ENCODE peak calls at places on chromosomes 12 and 14, in seven cellular contexts. One of them, this sample, is unnamed.
A peak's percentile ranks its signal among the peaks of the same experiment; 100 is the strongest.

GRCh38 chr12:101696477-101697196 is 803 bp upstream of the CHPT1 start:
- DNase-seq in uterus: peak; percentile 33
- DNase-seq in lower leg skin: peak; percentile 89
- DNase-seq in sigmoid colon: peak; percentile 81
- DNase-seq in GM12892: peak; percentile 11
- DNase-seq in right lobe of liver: peak; percentile 89
- DNase-seq in Peyer's patch: peak; percentile 72
- DNase-seq in this sample: no peak

GRCh38 chr12:20367731-20368652 is at the start of gene PDE3A:
- DNase-seq in uterus: peak; percentile 66
- DNase-seq in right lobe of liver: no peak
- DNase-seq in GM12892: no peak
- DNase-seq in Peyer's patch: peak; percentile 78
- DNase-seq in lower leg skin: peak; percentile 93
- DNase-seq in sigmoid colon: peak; percentile 90
- DNase-seq in this sample: peak; percentile 62

GRCh38 chr12:65495233-65495632 is 216.8 kb downstream of the MSRB3 start:
- DNase-seq in GM12892: no peak
- DNase-seq in lower leg skin: no peak
- DNase-seq in right lobe of liver: no peak
- DNase-seq in Peyer's patch: no peak
- DNase-seq in sigmoid colon: no peak
- DNase-seq in uterus: no peak
- DNase-seq in this sample: peak; percentile 70

GRCh38 chr14:75454963-75455546 is 27.2 kb downstream of the JDP2 start:
- DNase-seq in uterus: peak; percentile 68
- DNase-seq in right lobe of liver: no peak
- DNase-seq in sigmoid colon: peak; percentile 89
- DNase-seq in Peyer's patch: no peak
- DNase-seq in GM12892: no peak
- DNase-seq in lower leg skin: peak; percentile 92
- DNase-seq in this sample: no peak

GRCh38 chr12:22271036-22271435 is 63.5 kb downstream of the ST8SIA1 start:
- DNase-seq in lower leg skin: no peak
- DNase-seq in right lobe of liver: no peak
- DNase-seq in GM12892: no peak
- DNase-seq in sigmoid colon: no peak
- DNase-seq in Peyer's patch: no peak
- DNase-seq in uterus: no peak
- DNase-seq in this sample: peak; percentile 4

GRCh38 chr12:1848741-1849140 is 28.4 kb downstream of the LRTM2 start:
- DNase-seq in uterus: peak; percentile 4
- DNase-seq in GM12892: no peak
- DNase-seq in right lobe of liver: no peak
- DNase-seq in sigmoid colon: peak; percentile 35
- DNase-seq in lower leg skin: peak; percentile 42
- DNase-seq in Peyer's patch: no peak
- DNase-seq in this sample: no peak

GRCh38 chr12:132357623-132358186 is 28.3 kb upstream of the GALNT9 start:
- DNase-seq in Peyer's patch: peak; percentile 31
- DNase-seq in uterus: no peak
- DNase-seq in right lobe of liver: no peak
- DNase-seq in GM12892: no peak
- DNase-seq in sigmoid colon: peak; percentile 56
- DNase-seq in lower leg skin: no peak
- DNase-seq in this sample: no peak

GRCh38 chr14:31560759-31561154 is 447 bp upstream of the NUBPL start:
- DNase-seq in uterus: no peak
- DNase-seq in sigmoid colon: no peak
- DNase-seq in GM12892: no peak
- DNase-seq in right lobe of liver: no peak
- DNase-seq in lower leg skin: no peak
- DNase-seq in Peyer's patch: no peak
- DNase-seq in this sample: no peak

GRCh38 chr14:55099741-55100140 is 29.3 kb upstream of the LGALS3 start:
- DNase-seq in right lobe of liver: no peak
- DNase-seq in uterus: no peak
- DNase-seq in Peyer's patch: no peak
- DNase-seq in lower leg skin: no peak
- DNase-seq in sigmoid colon: peak; percentile 53
- DNase-seq in GM12892: no peak
- DNase-seq in this sample: no peak

GRCh38 chr12:106246891-106247730 is 709 bp downstream of the CKAP4 start:
- DNase-seq in GM12892: peak; percentile 60
- DNase-seq in Peyer's patch: peak; percentile 77
- DNase-seq in right lobe of liver: peak; percentile 82
- DNase-seq in lower leg skin: peak; percentile 91
- DNase-seq in uterus: peak; percentile 62
- DNase-seq in sigmoid colon: peak; percentile 83
- DNase-seq in this sample: no peak

GRCh38 chr12:55072093-55072492 is 52.3 kb downstream of the NEUROD4 start:
- DNase-seq in uterus: no peak
- DNase-seq in GM12892: no peak
- DNase-seq in lower leg skin: no peak
- DNase-seq in right lobe of liver: peak; percentile 75
- DNase-seq in Peyer's patch: peak; percentile 53
- DNase-seq in sigmoid colon: no peak
- DNase-seq in this sample: no peak

DNA sequence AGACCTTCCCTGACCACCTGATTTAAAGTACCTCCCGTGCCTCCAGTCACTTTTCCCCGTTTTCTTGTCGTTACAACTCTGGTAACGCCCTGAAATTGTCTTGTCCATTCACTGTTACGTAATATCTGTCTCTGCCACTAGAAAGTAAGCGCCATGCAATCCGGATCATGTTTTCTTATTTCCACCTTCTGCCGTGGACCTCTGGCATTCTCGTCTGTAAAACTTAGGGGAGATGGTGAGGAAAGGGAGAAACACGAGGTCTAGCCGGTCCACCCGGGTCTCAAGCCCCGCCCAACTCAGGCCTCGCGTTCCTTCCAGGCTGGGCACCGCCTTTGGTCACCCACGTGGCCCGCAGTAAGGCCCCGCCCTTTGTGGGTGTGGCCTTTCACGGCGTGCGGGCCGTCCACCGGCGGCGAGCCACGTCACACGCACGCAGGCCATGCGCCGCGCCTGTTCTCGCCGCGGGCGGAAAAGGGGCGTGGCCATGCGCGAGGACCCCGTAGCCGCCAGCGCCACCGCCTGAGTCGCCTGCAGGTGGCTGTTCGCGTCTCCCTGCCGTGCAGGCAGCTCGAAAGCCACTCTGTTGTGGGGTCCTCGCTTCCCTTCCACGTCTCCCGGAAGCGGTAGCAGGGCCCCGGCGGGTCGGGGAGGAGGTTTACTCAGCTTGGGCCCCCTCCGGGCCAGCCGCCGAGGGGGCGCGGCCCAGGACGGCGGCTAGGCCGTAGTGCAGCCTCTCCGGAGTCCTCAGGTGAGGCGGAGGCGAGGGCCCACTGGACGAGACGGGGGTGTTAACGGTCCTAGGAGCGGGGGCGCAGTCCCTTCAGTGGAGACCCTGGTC is at the start of gene GOLGA5:
- DNase-seq in sigmoid colon: peak; percentile 99
- DNase-seq in GM12892: peak; percentile 81
- DNase-seq in Peyer's patch: peak; percentile 100
- DNase-seq in uterus: peak; percentile 99
- DNase-seq in lower leg skin: peak; percentile 100
- DNase-seq in right lobe of liver: peak; percentile 98
- DNase-seq in this sample: peak; percentile 90
- TF ChIP-seq POLR2A in sigmoid colon: peak; percentile 56
- TF ChIP-seq POLR2A in GM12892: peak; percentile 85
- TF ChIP-seq POLR2A in Peyer's patch: peak; percentile 76
- TF ChIP-seq POLR2A in uterus: peak; percentile 68
- TF ChIP-seq POLR2A in lower leg skin: no peak
- TF ChIP-seq POLR2A in right lobe of liver: peak; percentile 76
- TF ChIP-seq POLR2A in this sample: peak; percentile 54

GRCh38 chr12:113961921-113962710 is 4.0 kb downstream of the RBM19 start:
- DNase-seq in sigmoid colon: no peak
- DNase-seq in right lobe of liver: no peak
- DNase-seq in lower leg skin: no peak
- DNase-seq in Peyer's patch: no peak
- DNase-seq in uterus: no peak
- DNase-seq in GM12892: no peak
- DNase-seq in this sample: peak; percentile 27

GRCh38 chr12:113962733-113963132 is 3.4 kb downstream of the RBM19 start:
- DNase-seq in lower leg skin: no peak
- DNase-seq in Peyer's patch: no peak
- DNase-seq in sigmoid colon: no peak
- DNase-seq in right lobe of liver: no peak
- DNase-seq in GM12892: no peak
- DNase-seq in uterus: no peak
- DNase-seq in this sample: no peak

GRCh38 chr12:113967368-113967767 is 1.2 kb upstream of the RBM19 start:
- DNase-seq in uterus: no peak
- DNase-seq in Peyer's patch: no peak
- DNase-seq in sigmoid colon: no peak
- DNase-seq in lower leg skin: no peak
- DNase-seq in right lobe of liver: no peak
- DNase-seq in GM12892: no peak
- DNase-seq in this sample: no peak

GRCh38 chr12:113971392-113971791 is 5.3 kb upstream of the RBM19 start:
- DNase-seq in right lobe of liver: no peak
- DNase-seq in uterus: no peak
- DNase-seq in Peyer's patch: no peak
- DNase-seq in sigmoid colon: no peak
- DNase-seq in lower leg skin: no peak
- DNase-seq in GM12892: no peak
- DNase-seq in this sample: no peak

DNA sequence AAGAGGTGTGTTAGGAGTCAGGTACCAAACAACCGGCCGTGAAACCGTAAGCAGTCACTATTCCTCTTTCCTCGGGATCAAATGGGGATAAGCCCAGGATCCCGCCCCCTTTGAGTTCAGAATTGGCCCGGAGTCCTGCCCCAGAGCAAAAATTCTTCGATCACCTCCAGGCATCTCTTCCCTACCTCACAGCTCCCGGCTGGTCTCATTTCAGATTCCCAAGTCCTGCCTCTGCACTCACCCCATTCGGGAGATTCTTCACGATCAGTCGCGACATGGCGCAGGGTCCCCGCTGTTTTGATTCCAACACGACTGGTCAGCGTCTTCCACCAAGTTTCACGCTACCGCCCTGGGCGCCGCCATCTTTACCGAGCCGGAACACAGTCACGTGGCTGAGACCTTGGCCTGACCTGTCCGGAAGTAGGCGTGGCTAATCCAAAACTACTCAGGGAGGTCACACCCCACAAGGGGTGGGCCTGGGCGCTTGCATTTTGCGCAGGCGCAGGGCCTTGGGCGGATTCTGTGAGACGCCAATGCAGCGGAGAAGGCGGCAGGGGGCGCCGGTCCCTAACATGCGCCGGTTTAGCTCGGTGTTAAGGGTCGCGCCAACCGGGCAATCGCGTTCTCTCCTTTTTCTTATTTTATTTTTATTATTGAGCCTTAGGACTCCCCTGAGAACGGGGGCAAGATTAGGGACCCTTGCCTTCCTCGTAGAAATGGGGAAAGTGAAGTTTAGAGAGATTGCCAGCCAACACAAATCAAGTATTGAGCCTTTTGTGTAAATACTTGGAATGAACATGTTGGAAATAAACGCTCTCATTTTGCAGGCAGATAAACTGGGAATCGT is at the start of gene RBM19:
- DNase-seq in lower leg skin: peak; percentile 99
- DNase-seq in sigmoid colon: peak; percentile 98
- DNase-seq in Peyer's patch: peak; percentile 97
- DNase-seq in GM12892: peak; percentile 90
- DNase-seq in uterus: peak; percentile 98
- DNase-seq in right lobe of liver: peak; percentile 99
- DNase-seq in this sample: peak; percentile 90
- TF ChIP-seq POLR2A in lower leg skin: no peak
- TF ChIP-seq POLR2A in sigmoid colon: no peak
- TF ChIP-seq POLR2A in Peyer's patch: no peak
- TF ChIP-seq POLR2A in GM12892: peak; percentile 73
- TF ChIP-seq POLR2A in uterus: no peak
- TF ChIP-seq POLR2A in right lobe of liver: peak; percentile 72
- TF ChIP-seq POLR2A in this sample: peak; percentile 54

GRCh38 chr14:101191086-101191881 is 287.8 kb upstream of the RTL1 start:
- DNase-seq in uterus: no peak
- DNase-seq in lower leg skin: peak; percentile 58
- DNase-seq in sigmoid colon: peak; percentile 53
- DNase-seq in Peyer's patch: peak; percentile 19
- DNase-seq in right lobe of liver: no peak
- DNase-seq in GM12892: no peak
- DNase-seq in this sample: no peak

GRCh38 chr14:101192661-101193000 is 289.1 kb upstream of the RTL1 start:
- DNase-seq in uterus: no peak
- DNase-seq in lower leg skin: peak; percentile 81
- DNase-seq in right lobe of liver: no peak
- DNase-seq in GM12892: no peak
- DNase-seq in sigmoid colon: peak; percentile 40
- DNase-seq in Peyer's patch: peak; percentile 20
- DNase-seq in this sample: no peak

GRCh38 chr14:101193126-101193844 is 289.8 kb upstream of the RTL1 start:
- DNase-seq in right lobe of liver: no peak
- DNase-seq in sigmoid colon: peak; percentile 29
- DNase-seq in GM12892: no peak
- DNase-seq in lower leg skin: peak; percentile 77
- DNase-seq in uterus: no peak
- DNase-seq in Peyer's patch: no peak
- DNase-seq in this sample: no peak

GRCh38 chr14:101193845-101194355 is 290.4 kb upstream of the RTL1 start:
- DNase-seq in lower leg skin: no peak
- DNase-seq in GM12892: no peak
- DNase-seq in Peyer's patch: no peak
- DNase-seq in uterus: no peak
- DNase-seq in right lobe of liver: no peak
- DNase-seq in sigmoid colon: peak; percentile 53
- DNase-seq in this sample: no peak

DNA sequence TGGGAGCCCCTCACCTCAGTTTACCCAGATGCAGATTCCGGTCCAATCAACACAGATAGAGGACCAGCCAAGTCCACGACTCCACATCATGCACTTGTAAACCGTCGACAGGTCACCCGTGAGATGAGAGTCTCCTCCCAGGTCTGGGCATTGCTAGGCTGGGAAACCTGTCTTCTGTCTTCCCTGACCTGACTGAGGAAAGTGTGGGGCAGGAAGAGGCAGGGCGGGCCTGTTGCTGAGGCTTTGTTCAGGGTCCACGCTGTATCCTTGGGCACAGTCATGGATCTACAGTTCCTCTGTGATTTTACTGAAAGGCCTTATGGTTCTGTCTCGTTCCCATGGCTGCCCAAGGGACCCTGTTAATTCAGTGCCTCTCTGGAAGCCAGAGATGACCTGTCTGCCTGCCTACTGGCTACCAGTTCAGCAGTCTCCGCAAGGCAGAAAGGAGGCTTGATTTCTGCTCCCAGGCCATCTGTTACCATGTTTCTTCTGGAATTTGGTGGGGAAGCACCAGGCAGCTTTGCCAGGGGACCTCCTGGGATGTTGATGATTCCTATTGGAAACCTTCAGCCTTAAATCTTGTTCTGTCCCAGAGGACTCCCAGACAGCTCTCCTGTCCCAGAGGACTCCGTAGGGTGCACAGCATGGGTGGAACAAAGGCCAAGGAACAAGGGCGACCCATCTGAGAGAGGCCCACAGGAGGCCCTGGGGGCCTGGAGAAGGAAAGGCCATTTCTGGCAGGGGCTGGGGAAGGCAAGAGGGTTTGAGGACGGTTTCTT is 288.5 kb upstream of the RTL1 start:
- DNase-seq in GM12892: no peak
- DNase-seq in lower leg skin: peak; percentile 72
- DNase-seq in sigmoid colon: peak; percentile 42
- DNase-seq in uterus: no peak
- DNase-seq in Peyer's patch: peak; percentile 37
- DNase-seq in right lobe of liver: no peak
- DNase-seq in this sample: no peak
- TF ChIP-seq POLR2A in GM12892: no peak
- TF ChIP-seq POLR2A in lower leg skin: no peak
- TF ChIP-seq POLR2A in sigmoid colon: no peak
- TF ChIP-seq POLR2A in uterus: no peak
- TF ChIP-seq POLR2A in Peyer's patch: no peak
- TF ChIP-seq POLR2A in right lobe of liver: no peak
- TF ChIP-seq POLR2A in this sample: no peak

GRCh38 chr12:49336645-49337584 is at the start of gene C1QL4:
- DNase-seq in lower leg skin: peak; percentile 95
- DNase-seq in Peyer's patch: peak; percentile 88
- DNase-seq in uterus: peak; percentile 81
- DNase-seq in GM12892: peak; percentile 91
- DNase-seq in right lobe of liver: peak; percentile 81
- DNase-seq in sigmoid colon: peak; percentile 85
- DNase-seq in this sample: peak; percentile 93
- TF ChIP-seq POLR2A in lower leg skin: no peak
- TF ChIP-seq POLR2A in Peyer's patch: no peak
- TF ChIP-seq POLR2A in uterus: no peak
- TF ChIP-seq POLR2A in GM12892: no peak
- TF ChIP-seq POLR2A in right lobe of liver: no peak
- TF ChIP-seq POLR2A in sigmoid colon: no peak
- TF ChIP-seq POLR2A in this sample: no peak

This sample was measured in H54.